ENCODE peak calls at places on chromosomes 7 and 10, in seven cellular contexts. One of them, this sample, is unnamed.

GRCh38 chr10:43407148-43407575 is 1.8 kb downstream of the HNRNPF start:
- DNase-seq in endodermal cell: peak; percentile 66
- DNase-seq in K562: peak; percentile 78
- DNase-seq in transverse colon: peak; percentile 73
- DNase-seq in heart right ventricle: peak; percentile 67
- DNase-seq in naive thymus-derived CD4-positive, alpha-beta T cell: peak; percentile 39
- DNase-seq in colonic mucosa: peak; percentile 58
- DNase-seq in this sample: peak; percentile 24

GRCh38 chr7:20797174-20798080 is 10.7 kb upstream of the SP8 start:
- DNase-seq in endodermal cell: peak; percentile 89
- DNase-seq in K562: peak; percentile 73
- DNase-seq in transverse colon: no peak
- DNase-seq in heart right ventricle: no peak
- DNase-seq in naive thymus-derived CD4-positive, alpha-beta T cell: no peak
- DNase-seq in colonic mucosa: peak; percentile 38
- DNase-seq in this sample: no peak

GRCh38 chr7:49333180-49333881 is 409.0 kb downstream of the CDC14C start:
- DNase-seq in endodermal cell: no peak
- DNase-seq in K562: no peak
- DNase-seq in transverse colon: no peak
- DNase-seq in heart right ventricle: no peak
- DNase-seq in naive thymus-derived CD4-positive, alpha-beta T cell: no peak
- DNase-seq in colonic mucosa: no peak
- DNase-seq in this sample: no peak

GRCh38 chr10:73644767-73645166 is 3.5 kb upstream of the MYOZ1 start:
- DNase-seq in endodermal cell: no peak
- DNase-seq in K562: no peak
- DNase-seq in transverse colon: no peak
- DNase-seq in heart right ventricle: no peak
- DNase-seq in naive thymus-derived CD4-positive, alpha-beta T cell: no peak
- DNase-seq in colonic mucosa: no peak
- DNase-seq in this sample: no peak

GRCh38 chr7:30842542-30843451 is 68.9 kb upstream of the AQP1 start:
- DNase-seq in endodermal cell: peak; percentile 19
- DNase-seq in K562: no peak
- DNase-seq in transverse colon: no peak
- DNase-seq in heart right ventricle: no peak
- DNase-seq in naive thymus-derived CD4-positive, alpha-beta T cell: no peak
- DNase-seq in colonic mucosa: no peak
- DNase-seq in this sample: no peak

GRCh38 chr10:90860790-90861189 is 3.0 kb upstream of the HTR7 start:
- DNase-seq in endodermal cell: no peak
- DNase-seq in K562: no peak
- DNase-seq in transverse colon: no peak
- DNase-seq in heart right ventricle: no peak
- DNase-seq in naive thymus-derived CD4-positive, alpha-beta T cell: no peak
- DNase-seq in colonic mucosa: no peak
- DNase-seq in this sample: no peak

GRCh38 chr10:28533571-28534304 is 820 bp downstream of the WAC start:
- DNase-seq in endodermal cell: peak; percentile 82
- DNase-seq in K562: peak; percentile 72
- DNase-seq in transverse colon: peak; percentile 74
- DNase-seq in heart right ventricle: peak; percentile 71
- DNase-seq in naive thymus-derived CD4-positive, alpha-beta T cell: peak; percentile 72
- DNase-seq in colonic mucosa: peak; percentile 79
- DNase-seq in this sample: peak; percentile 53

GRCh38 chr10:5678397-5678983 is 6.1 kb upstream of the TASOR2 start:
- DNase-seq in endodermal cell: no peak
- DNase-seq in K562: no peak
- DNase-seq in transverse colon: no peak
- DNase-seq in heart right ventricle: no peak
- DNase-seq in naive thymus-derived CD4-positive, alpha-beta T cell: no peak
- DNase-seq in colonic mucosa: no peak
- DNase-seq in this sample: no peak

GRCh38 chr7:249979-250378 is 40.0 kb upstream of the FOXL3 start:
- DNase-seq in endodermal cell: no peak
- DNase-seq in K562: no peak
- DNase-seq in transverse colon: no peak
- DNase-seq in heart right ventricle: no peak
- DNase-seq in naive thymus-derived CD4-positive, alpha-beta T cell: no peak
- DNase-seq in colonic mucosa: no peak
- DNase-seq in this sample: no peak

GRCh38 chr10:74738052-74738451 is 88.3 kb upstream of the KAT6B start:
- DNase-seq in endodermal cell: no peak
- DNase-seq in K562: no peak
- DNase-seq in transverse colon: no peak
- DNase-seq in heart right ventricle: no peak
- DNase-seq in naive thymus-derived CD4-positive, alpha-beta T cell: no peak
- DNase-seq in colonic mucosa: no peak
- DNase-seq in this sample: no peak

GRCh38 chr7:87564290-87564963 is 36.3 kb downstream of the ABCB1 start:
- DNase-seq in endodermal cell: peak; percentile 87
- DNase-seq in K562: peak; percentile 10
- DNase-seq in transverse colon: peak; percentile 55
- DNase-seq in heart right ventricle: no peak
- DNase-seq in naive thymus-derived CD4-positive, alpha-beta T cell: no peak
- DNase-seq in colonic mucosa: peak; percentile 68
- DNase-seq in this sample: no peak

GRCh38 chr7:43639858-43640491 is 57.1 kb downstream of the STK17A start:
- DNase-seq in endodermal cell: no peak
- DNase-seq in K562: no peak
- DNase-seq in transverse colon: peak; percentile 61
- DNase-seq in heart right ventricle: peak; percentile 41
- DNase-seq in naive thymus-derived CD4-positive, alpha-beta T cell: no peak
- DNase-seq in colonic mucosa: peak; percentile 60
- DNase-seq in this sample: no peak

GRCh38 chr10:44316187-44316921 is 68.5 kb downstream of the CXCL12 start:
- DNase-seq in endodermal cell: peak; percentile 97
- DNase-seq in K562: peak; percentile 87
- DNase-seq in transverse colon: no peak
- DNase-seq in heart right ventricle: no peak
- DNase-seq in naive thymus-derived CD4-positive, alpha-beta T cell: no peak
- DNase-seq in colonic mucosa: no peak
- DNase-seq in this sample: peak; percentile 10

GRCh38 chr7:117871778-117872538 is 1.3 kb downstream of the CTTNBP2 start:
- DNase-seq in endodermal cell: peak; percentile 75
- DNase-seq in K562: no peak
- DNase-seq in transverse colon: no peak
- DNase-seq in heart right ventricle: peak; percentile 15
- DNase-seq in naive thymus-derived CD4-positive, alpha-beta T cell: no peak
- DNase-seq in colonic mucosa: peak; percentile 27
- DNase-seq in this sample: no peak

GRCh38 chr10:129624526-129624925 is 157.5 kb downstream of the MGMT start:
- DNase-seq in endodermal cell: no peak
- DNase-seq in K562: no peak
- DNase-seq in transverse colon: no peak
- DNase-seq in heart right ventricle: no peak
- DNase-seq in naive thymus-derived CD4-positive, alpha-beta T cell: no peak
- DNase-seq in colonic mucosa: no peak
- DNase-seq in this sample: no peak

GRCh38 chr7:38858281-38858884 is 50.6 kb downstream of the VPS41 start:
- DNase-seq in endodermal cell: no peak
- DNase-seq in K562: no peak
- DNase-seq in transverse colon: no peak
- DNase-seq in heart right ventricle: no peak
- DNase-seq in naive thymus-derived CD4-positive, alpha-beta T cell: no peak
- DNase-seq in colonic mucosa: no peak
- DNase-seq in this sample: no peak

GRCh38 chr10:132516771-132517725 is 20.5 kb upstream of the INPP5A start:
- DNase-seq in endodermal cell: peak; percentile 92
- DNase-seq in K562: peak; percentile 84
- DNase-seq in transverse colon: peak; percentile 80
- DNase-seq in heart right ventricle: peak; percentile 93
- DNase-seq in naive thymus-derived CD4-positive, alpha-beta T cell: no peak
- DNase-seq in colonic mucosa: peak; percentile 86
- DNase-seq in this sample: no peak

GRCh38 chr10:50622497-50623298 is 1.1 kb downstream of the SGMS1 start:
- DNase-seq in endodermal cell: peak; percentile 69
- DNase-seq in K562: peak; percentile 68
- DNase-seq in transverse colon: peak; percentile 53
- DNase-seq in heart right ventricle: peak; percentile 57
- DNase-seq in naive thymus-derived CD4-positive, alpha-beta T cell: peak; percentile 34
- DNase-seq in colonic mucosa: peak; percentile 63
- DNase-seq in this sample: peak; percentile 19

DNA sequence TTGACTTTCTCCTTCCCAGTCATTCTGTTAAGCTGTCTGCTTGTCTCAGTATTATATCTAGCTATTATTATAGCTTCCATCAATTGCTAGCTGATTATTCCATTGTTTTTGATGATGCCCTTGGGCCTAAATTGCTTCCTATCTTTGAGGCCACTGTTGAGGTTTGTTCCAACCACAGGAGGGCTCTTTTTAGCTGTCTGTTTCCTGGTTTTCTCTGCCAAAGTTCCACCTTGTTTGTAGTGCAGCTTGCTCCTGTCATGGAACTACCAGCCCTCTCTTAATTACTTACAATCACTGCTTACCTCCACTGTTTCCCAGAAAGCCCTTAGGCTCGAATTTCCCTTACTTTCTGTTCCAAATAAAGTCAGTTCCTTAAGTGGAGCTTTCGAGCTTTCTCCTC is 118.7 kb upstream of the SEC61G start:
- DNase-seq in endodermal cell: no peak
- DNase-seq in K562: no peak
- DNase-seq in transverse colon: no peak
- DNase-seq in heart right ventricle: no peak
- DNase-seq in naive thymus-derived CD4-positive, alpha-beta T cell: no peak
- DNase-seq in colonic mucosa: no peak
- DNase-seq in this sample: no peak
- H3K4me1 ChIP-seq in endodermal cell: no peaks in the 10 kb centered on the region
- H3K4me1 ChIP-seq in K562: no peaks in the 10 kb centered on the region
- H3K4me1 ChIP-seq in transverse colon: no peaks in the 10 kb centered on the region
- H3K4me1 ChIP-seq in heart right ventricle: no peaks in the 10 kb centered on the region
- H3K4me1 ChIP-seq in naive thymus-derived CD4-positive, alpha-beta T cell: no peaks in the 10 kb centered on the region
- H3K4me1 ChIP-seq in colonic mucosa: no peaks in the 10 kb centered on the region
- H3K4me1 ChIP-seq in this sample: no peaks in the 10 kb centered on the region

DNA sequence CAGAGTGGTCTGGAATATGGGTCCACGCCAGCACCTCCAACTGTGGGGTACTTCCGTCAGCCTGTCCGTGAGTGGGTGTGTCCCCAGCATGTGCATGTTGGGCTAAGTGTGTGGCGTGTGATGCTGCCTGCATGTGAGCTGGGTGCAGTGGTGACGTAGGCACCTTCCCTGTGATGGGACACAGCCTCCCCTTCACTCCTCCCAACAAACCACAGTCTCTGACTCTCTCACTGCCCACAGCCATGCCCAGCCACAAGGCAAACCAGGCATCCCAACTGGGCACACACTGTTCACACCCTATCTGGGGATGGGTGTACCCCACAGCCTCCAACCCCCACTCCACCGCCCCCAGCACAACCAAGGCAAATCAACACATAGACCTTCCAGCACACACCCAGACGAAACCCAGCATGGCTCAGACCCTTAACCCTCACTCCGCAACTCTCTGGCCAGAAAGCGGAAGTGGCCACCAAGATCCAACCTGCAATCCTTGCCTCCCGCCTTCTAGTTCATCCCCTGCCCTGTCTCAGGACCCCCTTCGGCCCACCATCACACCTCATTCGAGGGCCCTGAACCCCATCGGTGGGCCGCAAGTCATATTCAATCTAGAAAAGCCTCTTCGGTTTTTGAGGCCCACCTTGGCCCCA is 10.4 kb downstream of the PSD start:
- DNase-seq in endodermal cell: no peak
- DNase-seq in K562: no peak
- DNase-seq in transverse colon: peak; percentile 47
- DNase-seq in heart right ventricle: no peak
- DNase-seq in naive thymus-derived CD4-positive, alpha-beta T cell: peak; percentile 61
- DNase-seq in colonic mucosa: no peak
- DNase-seq in this sample: no peak
- H3K4me3 ChIP-seq in endodermal cell: peak overlapping the region; percentile 62
- H3K4me3 ChIP-seq in K562: no peak overlapping the region
- H3K4me3 ChIP-seq in transverse colon: peak overlapping the region; percentile 45
- H3K4me3 ChIP-seq in heart right ventricle: peak overlapping the region; percentile 47
- H3K4me3 ChIP-seq in naive thymus-derived CD4-positive, alpha-beta T cell: no peak overlapping the region
- H3K4me3 ChIP-seq in colonic mucosa: peak overlapping the region; percentile 21
- H3K4me3 ChIP-seq in this sample: peak overlapping the region; percentile 47

DNA sequence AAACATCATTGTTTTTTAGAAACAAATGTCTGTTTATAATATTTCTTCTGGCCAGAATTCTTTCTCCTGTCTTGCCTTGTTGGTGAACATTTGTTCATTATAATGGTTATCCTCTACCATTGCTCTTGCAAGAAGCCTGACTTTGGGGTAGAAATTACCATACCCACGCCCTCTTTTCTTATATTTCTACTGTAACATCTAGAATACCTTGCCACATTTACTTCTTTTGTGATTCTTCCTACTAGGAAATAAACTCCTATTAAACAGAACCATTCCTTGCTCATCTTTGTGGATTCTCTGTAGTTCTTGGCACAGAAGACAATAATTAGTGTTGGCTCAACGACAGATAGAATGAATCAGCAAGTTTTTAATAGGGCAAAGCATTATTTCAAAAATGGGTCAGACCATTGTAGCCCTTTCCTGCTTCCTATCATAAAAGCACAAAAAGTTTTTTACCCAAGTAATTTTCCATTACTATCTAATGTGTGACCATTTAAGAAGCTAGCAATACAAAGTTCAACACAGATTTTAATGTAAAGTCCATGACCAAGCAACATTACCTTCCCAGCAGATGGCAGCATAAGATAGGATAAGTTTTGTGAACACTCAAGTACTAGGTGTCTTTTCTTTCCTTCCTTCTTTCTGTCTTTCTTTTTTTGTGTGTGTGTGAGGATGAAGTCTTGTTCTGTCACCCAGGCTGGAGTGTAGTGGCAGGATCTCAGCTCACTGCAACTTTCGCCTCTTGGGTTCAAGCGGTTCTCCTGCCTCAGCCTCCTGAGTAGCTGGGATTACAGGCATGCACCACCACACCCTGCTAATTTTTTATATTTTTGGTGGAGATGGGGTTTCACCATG is 270.4 kb downstream of the HGF start:
- DNase-seq in endodermal cell: peak; percentile 56
- DNase-seq in K562: peak; percentile 50
- DNase-seq in transverse colon: no peak
- DNase-seq in heart right ventricle: no peak
- DNase-seq in naive thymus-derived CD4-positive, alpha-beta T cell: no peak
- DNase-seq in colonic mucosa: no peak
- DNase-seq in this sample: no peak
- H3K27ac ChIP-seq in endodermal cell: no peak overlapping the region
- H3K27ac ChIP-seq in K562: no peak overlapping the region
- H3K27ac ChIP-seq in transverse colon: no peak overlapping the region
- H3K27ac ChIP-seq in heart right ventricle: no peak overlapping the region
- H3K27ac ChIP-seq in naive thymus-derived CD4-positive, alpha-beta T cell: no peak overlapping the region
- H3K27ac ChIP-seq in colonic mucosa: no peak overlapping the region
- H3K27ac ChIP-seq in this sample: no peak overlapping the region

DNA sequence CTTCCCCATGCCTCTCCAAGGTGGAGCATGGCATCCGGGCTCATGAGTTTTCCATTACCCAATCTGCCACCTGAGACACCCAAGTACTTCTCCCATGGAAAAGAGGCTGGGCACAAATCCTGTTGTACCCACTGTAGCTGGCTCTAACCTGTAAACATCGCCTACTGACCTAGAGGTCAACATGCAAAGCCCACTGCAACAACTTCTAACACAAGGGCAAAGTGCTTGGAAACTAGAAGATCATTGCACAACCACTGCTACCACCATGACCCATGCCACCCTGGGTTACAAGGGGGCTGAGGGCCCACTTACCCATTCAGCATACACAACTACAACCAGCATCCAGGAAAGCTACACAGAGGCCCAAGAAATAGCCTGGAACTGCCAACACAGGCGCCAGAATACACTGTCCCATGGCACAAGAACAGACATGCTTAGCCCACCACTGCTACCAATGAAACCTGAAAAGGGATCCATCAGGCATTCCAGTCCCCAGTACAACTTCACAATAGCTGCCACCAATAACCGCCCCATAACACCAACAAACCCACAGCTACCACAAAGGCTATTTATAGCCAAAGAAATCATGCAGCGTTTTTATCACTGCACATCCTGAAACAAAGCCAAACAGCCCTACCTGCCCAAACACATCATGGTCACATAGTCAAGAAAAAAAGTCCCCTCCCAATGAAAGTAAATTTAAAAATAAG is 63.4 kb downstream of the RNF32 start:
- DNase-seq in endodermal cell: no peak
- DNase-seq in K562: no peak
- DNase-seq in transverse colon: no peak
- DNase-seq in heart right ventricle: no peak
- DNase-seq in naive thymus-derived CD4-positive, alpha-beta T cell: no peak
- DNase-seq in colonic mucosa: no peak
- DNase-seq in this sample: no peak
- H3K4me1 ChIP-seq in endodermal cell: peaks cover 5% of the 10 kb centered on the region
- H3K4me1 ChIP-seq in K562: no peaks in the 10 kb centered on the region
- H3K4me1 ChIP-seq in transverse colon: no peaks in the 10 kb centered on the region
- H3K4me1 ChIP-seq in heart right ventricle: no peaks in the 10 kb centered on the region
- H3K4me1 ChIP-seq in naive thymus-derived CD4-positive, alpha-beta T cell: no peaks in the 10 kb centered on the region
- H3K4me1 ChIP-seq in colonic mucosa: no peaks in the 10 kb centered on the region
- H3K4me1 ChIP-seq in this sample: no peaks in the 10 kb centered on the region

This sample was measured in effector memory CD4-positive, alpha-beta T cell.